ENCODE peak calls at places on chromosome 11, in five cellular contexts. S is body of pancreas; T is posterior vena cava; L is activated T-cell treated with anti-CD3 and anti-CD28 coated beads for 1 hour; B is activated CD8-positive, alpha-beta T cell treated with anti-CD3 and anti-CD28 coated beads for 36 hours. Z is an unnamed sample.

GRCh38 chr11:44575288-44575672 is 9.8 kb downstream of the CD82 start:
- DNase-seq in S (no peak), T (no peak), L (no peak), B (peak; percentile 75), Z (no peak)

GRCh38 chr11:104320091-104320490 is 156.1 kb upstream of the PDGFD start:
- DNase-seq in S (no peak), T (no peak), L (no peak), B (no peak), Z (no peak)

GRCh38 chr11:119206512-119207299 is 567 bp downstream of the CBL start:
- DNase-seq in S (peak; percentile 32), T (peak; percentile 87), L (peak; percentile 27), B (peak; percentile 73), Z (no peak)

GRCh38 chr11:106424111-106424510 is 346.6 kb downstream of the AASDHPPT start:
- DNase-seq in S (no peak), T (no peak), L (no peak), B (no peak), Z (no peak)

GRCh38 chr11:69417211-69418085 is 64.0 kb upstream of the LINC01488 start:
- DNase-seq in S (peak; percentile 61), T (peak; percentile 79), L (no peak), B (no peak), Z (no peak)

GRCh38 chr11:115473167-115473566 is 31.0 kb downstream of the CADM1 start:
- DNase-seq in S (no peak), T (no peak), L (no peak), B (no peak), Z (no peak)

GRCh38 chr11:4680341-4680740 is 17.3 kb downstream of the OR51E2 start:
- DNase-seq in S (no peak), T (no peak), L (no peak), B (no peak), Z (no peak)

GRCh38 chr11:69664103-69664775 is 10.9 kb downstream of the LTO1 start:
- DNase-seq in S (no peak), T (peak; percentile 48), L (no peak), B (no peak), Z (no peak)

GRCh38 chr11:22474621-22475020 is 136.4 kb downstream of the SLC17A6 start:
- DNase-seq in S (no peak), T (no peak), L (no peak), B (no peak), Z (no peak)

GRCh38 chr11:134592391-134592990 is 180.4 kb upstream of the B3GAT1 start:
- DNase-seq in S (no peak), T (no peak), L (no peak), B (peak; percentile 83), Z (peak; percentile 85)

GRCh38 chr11:68266936-68267880 is 4.6 kb downstream of the C11orf24 start:
- DNase-seq in S (no peak), T (peak; percentile 59), L (no peak), B (no peak), Z (no peak)

GRCh38 chr11:64864473-64865285 is 13.7 kb downstream of the EHD1 start:
- DNase-seq in S (peak; percentile 48), T (peak; percentile 95), L (no peak), B (peak; percentile 89), Z (no peak)

GRCh38 chr11:8812438-8812837 is 98.6 kb upstream of the AKIP1 start:
- DNase-seq in S (peak; percentile 68), T (peak; percentile 85), L (no peak), B (no peak), Z (no peak)

GRCh38 chr11:66979336-66979980 is 4.4 kb downstream of the C11orf86 start:
- DNase-seq in S (no peak), T (no peak), L (no peak), B (no peak), Z (no peak)

GRCh38 chr11:17598700-17599459 is 51.8 kb downstream of the OTOG start:
- DNase-seq in S (peak; percentile 72), T (peak; percentile 92), L (peak; percentile 56), B (peak; percentile 86), Z (peak; percentile 53)

GRCh38 chr11:64566042-64566914 is 24.7 kb upstream of the SLC22A12 start:
- DNase-seq in S (peak; percentile 93), T (peak; percentile 73), L (no peak), B (peak; percentile 43), Z (peak; percentile 82)

GRCh38 chr11:114075891-114076441 is 16.5 kb downstream of the ZBTB16 start:
- DNase-seq in S (no peak), T (peak; percentile 80), L (peak; percentile 30), B (peak; percentile 54), Z (peak; percentile 54)

GRCh38 chr11:34758262-34758661 is 137.4 kb downstream of the EHF start:
- DNase-seq in S (no peak), T (no peak), L (no peak), B (no peak), Z (no peak)

GRCh38 chr11:32006799-32007388 is 84.0 kb upstream of the RCN1 start:
- DNase-seq in S (no peak), T (no peak), L (no peak), B (peak; percentile 33), Z (peak; percentile 48)